ENCODE peak calls at places on chromosomes 13 and 19, in four cellular contexts. P, N, K and R are unnamed samples.

GRCh38 chr13:36778083-36778671 is 40.8 kb upstream of the RFXAP start:
- DNase-seq in K (no peak), P (no peak), N (no peak), R (no peak)

GRCh38 chr13:19864018-19864338 is 529 bp upstream of the ZMYM5 start:
- DNase-seq in P (no peak), K (no peak), N (peak; percentile 60), R (peak; percentile 88)

GRCh38 chr19:32345261-32346207 is at the start of gene ZNF507:
- DNase-seq in K (peak; percentile 88), N (peak; percentile 81), P (peak; percentile 76), R (peak; percentile 91)

GRCh38 chr19:47540748-47541147 is 25.9 kb upstream of the NAPA start:
- DNase-seq in K (peak; percentile 35), P (no peak), N (no peak), R (no peak)

GRCh38 chr13:41622545-41623429 is 165.4 kb downstream of the RGCC start:
- DNase-seq in K (no peak), P (no peak), N (no peak), R (no peak)

GRCh38 chr13:110419391-110419791 is 112.3 kb downstream of the COL4A2 start:
- DNase-seq in P (no peak), K (no peak), N (no peak), R (no peak)

GRCh38 chr19:34475026-34475974 is 6.3 kb upstream of the WTIP start:
- DNase-seq in P (no peak), N (no peak), K (no peak), R (peak; percentile 10)

GRCh38 chr13:75635101-75635620 is 969 bp upstream of the LMO7 start:
- DNase-seq in P (peak; percentile 5), N (no peak), K (no peak), R (peak; percentile 51)

GRCh38 chr19:47414469-47414868 is 4.9 kb downstream of the MEIS3 start:
- DNase-seq in P (no peak), K (peak; percentile 23), N (peak; percentile 28), R (no peak)

GRCh38 chr13:80374453-80374852 is 33.5 kb upstream of the SPRY2 start:
- DNase-seq in P (peak; percentile 62), K (no peak), N (peak; percentile 35), R (no peak)

GRCh38 chr19:49847731-49848696 is 2.9 kb upstream of the PTOV1 start:
- DNase-seq in K (no peak), N (no peak), P (no peak), R (no peak)

GRCh38 chr13:111384441-111385181 is 64.2 kb downstream of the TEX29 start:
- DNase-seq in P (no peak), K (no peak), N (no peak), R (no peak)

GRCh38 chr13:23679214-23679613 is 109.0 kb downstream of the TNFRSF19 start:
- DNase-seq in P (no peak), K (no peak), N (no peak), R (no peak)

GRCh38 chr13:71015021-71015420 is 852.0 kb downstream of the DACH1 start:
- DNase-seq in N (no peak), K (no peak), P (no peak), R (no peak)

GRCh38 chr13:99473515-99473914 is 27.8 kb upstream of the TM9SF2 start:
- DNase-seq in P (no peak), K (no peak), N (no peak), R (no peak)

GRCh38 chr13:111595791-111596190 is 275.3 kb downstream of the TEX29 start:
- DNase-seq in P (no peak), N (no peak), K (no peak), R (no peak)

GRCh38 chr13:97257800-97258799 is 36.0 kb downstream of the MBNL2 start:
- DNase-seq in P (peak; percentile 61), K (no peak), N (peak; percentile 83), R (peak; percentile 75)

GRCh38 chr19:4368128-4368820 is 24.9 kb downstream of the MPND start:
- DNase-seq in P (no peak), N (no peak), K (no peak), R (no peak)

GRCh38 chr19:58228584-58229254 is at the start of gene ZNF544:
- DNase-seq in N (peak; percentile 65), K (peak; percentile 87), P (peak; percentile 9), R (peak; percentile 75)

GRCh38 chr13:26051231-26052135 is at the start of gene SHISA2:
- DNase-seq in K (peak; percentile 83), P (no peak), N (peak; percentile 41), R (no peak)

GRCh38 chr13:87274209-87274819 is 396.9 kb upstream of the SLITRK5 start:
- DNase-seq in P (no peak), K (peak; percentile 77), N (peak; percentile 28), R (no peak)

GRCh38 chr13:87280139-87280538 is 391.0 kb upstream of the SLITRK5 start:
- DNase-seq in P (no peak), K (no peak), N (no peak), R (no peak)
- TF ChIP-seq CTCF in P (no peak), K (no peak), N (no peak), R (no peak)

GRCh38 chr19:54255105-54255775 is 1.8 kb downstream of the LILRB5 start:
- DNase-seq in P (no peak), N (no peak), K (no peak), R (no peak)

GRCh38 chr19:54254195-54254906 is 2.7 kb downstream of the LILRB5 start:
- DNase-seq in P (no peak), N (no peak), K (no peak), R (no peak)

GRCh38 chr19:54253331-54254194 is 3.5 kb downstream of the LILRB5 start:
- DNase-seq in K (no peak), N (no peak), P (no peak), R (no peak)

GRCh38 chr19:54256250-54257115 is 590 bp downstream of the LILRB5 start:
- DNase-seq in K (no peak), P (no peak), N (no peak), R (no peak)

GRCh38 chr19:54257116-54257480 is at the start of gene LILRB5:
- DNase-seq in K (no peak), N (no peak), P (no peak), R (no peak)
- H3K4me3 ChIP-seq in K (no peak within 1 kb of the TSS), N (no peak within 1 kb of the TSS), P (peak within 1 kb of the TSS; percentile 34), R (no peak within 1 kb of the TSS)

DNA sequence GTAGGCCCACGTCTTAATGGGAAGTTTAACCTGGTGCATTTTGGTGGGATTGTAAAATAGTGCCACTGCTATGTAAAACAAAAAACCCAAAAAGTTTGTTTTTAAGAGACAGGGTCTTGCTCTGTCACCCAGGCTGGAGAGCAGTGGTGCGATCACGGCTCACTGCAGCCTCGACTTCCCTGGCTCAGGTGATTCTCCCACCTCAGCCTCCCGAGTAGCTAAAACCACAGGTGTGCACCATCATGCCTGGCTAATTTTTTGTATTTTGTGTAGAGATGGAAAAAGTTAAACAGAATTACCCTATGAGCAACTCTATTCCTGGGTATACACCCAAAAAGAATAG is 820 bp upstream of the REXO1 start:
- DNase-seq in K (no peak), N (no peak), P (no peak), R (no peak)
- H3K4me1 ChIP-seq in K (peaks cover 17% of the 10 kb centered on the region), N (peaks cover 50% of the 10 kb centered on the region), P (peaks cover 59% of the 10 kb centered on the region), R (peaks cover 14% of the 10 kb centered on the region)

DNA sequence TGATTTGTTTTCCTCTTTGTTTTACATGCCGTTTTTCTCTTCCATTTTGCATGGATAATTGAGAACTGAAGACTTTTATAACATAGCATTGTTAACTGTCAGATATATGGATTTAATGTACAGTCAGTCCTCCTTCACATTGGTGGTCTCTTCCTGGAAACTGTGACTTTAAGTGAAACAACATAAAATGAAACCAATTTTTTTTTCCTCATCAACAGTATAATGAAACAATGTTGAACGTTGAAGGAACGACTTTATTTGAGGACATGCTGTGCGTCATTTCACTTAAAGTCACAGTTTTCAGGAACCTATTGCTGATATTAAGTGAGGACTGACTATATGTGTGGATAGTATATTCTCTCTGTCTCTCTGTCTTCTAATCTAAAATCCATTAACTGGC is 54.7 kb downstream of the COG3 start:
- DNase-seq in N (no peak), K (no peak), P (no peak), R (no peak)
- TF ChIP-seq CTCF in N (no peak), K (no peak), P (no peak), R (no peak)